ENCODE peak calls at places on chromosomes 2 and 18, in seven cellular contexts. One of them, this sample, is unnamed.

GRCh38 chr18:49618741-49619392 is 57.0 kb downstream of the LIPG start:
- DNase-seq in tibial nerve: no peak
- DNase-seq in CD8-positive, alpha-beta T cell: no peak
- DNase-seq in left ventricle myocardium inferior: no peak
- DNase-seq in WERI-Rb-1: no peak
- DNase-seq in small intestine: peak
- DNase-seq in A673: no peak
- DNase-seq in this sample: no peak

GRCh38 chr2:101432411-101433181 is 42.3 kb downstream of the RFX8 start:
- DNase-seq in tibial nerve: no peak
- DNase-seq in CD8-positive, alpha-beta T cell: no peak
- DNase-seq in left ventricle myocardium inferior: no peak
- DNase-seq in WERI-Rb-1: no peak
- DNase-seq in small intestine: no peak
- DNase-seq in A673: no peak
- DNase-seq in this sample: no peak

GRCh38 chr2:111102216-111102615 is 18.5 kb upstream of the BCL2L11 start:
- DNase-seq in tibial nerve: no peak
- DNase-seq in CD8-positive, alpha-beta T cell: no peak
- DNase-seq in left ventricle myocardium inferior: no peak
- DNase-seq in WERI-Rb-1: no peak
- DNase-seq in small intestine: no peak
- DNase-seq in A673: no peak
- DNase-seq in this sample: no peak

GRCh38 chr2:230757476-230757875 is 44.8 kb downstream of the CAB39 start:
- DNase-seq in tibial nerve: no peak
- DNase-seq in CD8-positive, alpha-beta T cell: no peak
- DNase-seq in left ventricle myocardium inferior: no peak
- DNase-seq in WERI-Rb-1: no peak
- DNase-seq in small intestine: no peak
- DNase-seq in A673: no peak
- DNase-seq in this sample: no peak

GRCh38 chr2:23707096-23707495 is 219.8 kb downstream of the ATAD2B start:
- DNase-seq in tibial nerve: peak
- DNase-seq in CD8-positive, alpha-beta T cell: no peak
- DNase-seq in left ventricle myocardium inferior: no peak
- DNase-seq in WERI-Rb-1: no peak
- DNase-seq in small intestine: no peak
- DNase-seq in A673: no peak
- DNase-seq in this sample: no peak

GRCh38 chr2:139271149-139271548 is 491.0 kb upstream of the NXPH2 start:
- DNase-seq in tibial nerve: no peak
- DNase-seq in CD8-positive, alpha-beta T cell: no peak
- DNase-seq in left ventricle myocardium inferior: no peak
- DNase-seq in WERI-Rb-1: no peak
- DNase-seq in small intestine: no peak
- DNase-seq in A673: no peak
- DNase-seq in this sample: no peak

GRCh38 chr2:140865851-140866250 is 1265.0 kb downstream of the LRP1B start:
- DNase-seq in tibial nerve: no peak
- DNase-seq in CD8-positive, alpha-beta T cell: no peak
- DNase-seq in left ventricle myocardium inferior: no peak
- DNase-seq in WERI-Rb-1: no peak
- DNase-seq in small intestine: no peak
- DNase-seq in A673: no peak
- DNase-seq in this sample: no peak

GRCh38 chr18:9403795-9404564 is 69.4 kb downstream of the TWSG1 start:
- DNase-seq in tibial nerve: peak
- DNase-seq in CD8-positive, alpha-beta T cell: no peak
- DNase-seq in left ventricle myocardium inferior: peak
- DNase-seq in WERI-Rb-1: peak
- DNase-seq in small intestine: no peak
- DNase-seq in A673: no peak
- DNase-seq in this sample: no peak

GRCh38 chr18:32893915-32894314 is 121.1 kb upstream of the KLHL14 start:
- DNase-seq in tibial nerve: no peak
- DNase-seq in CD8-positive, alpha-beta T cell: no peak
- DNase-seq in left ventricle myocardium inferior: no peak
- DNase-seq in WERI-Rb-1: no peak
- DNase-seq in small intestine: no peak
- DNase-seq in A673: peak
- DNase-seq in this sample: no peak

GRCh38 chr2:55936351-55936750 is 12.8 kb upstream of the EFEMP1 start:
- DNase-seq in tibial nerve: no peak
- DNase-seq in CD8-positive, alpha-beta T cell: no peak
- DNase-seq in left ventricle myocardium inferior: no peak
- DNase-seq in WERI-Rb-1: no peak
- DNase-seq in small intestine: no peak
- DNase-seq in A673: no peak
- DNase-seq in this sample: no peak

GRCh38 chr18:13577091-13577697 is 149.2 kb downstream of the FAM210A start:
- DNase-seq in tibial nerve: no peak
- DNase-seq in CD8-positive, alpha-beta T cell: no peak
- DNase-seq in left ventricle myocardium inferior: no peak
- DNase-seq in WERI-Rb-1: no peak
- DNase-seq in small intestine: peak
- DNase-seq in A673: no peak
- DNase-seq in this sample: no peak

GRCh38 chr18:79546781-79547272 is 132.8 kb upstream of the CTDP1 start:
- DNase-seq in tibial nerve: no peak
- DNase-seq in CD8-positive, alpha-beta T cell: no peak
- DNase-seq in left ventricle myocardium inferior: no peak
- DNase-seq in WERI-Rb-1: no peak
- DNase-seq in small intestine: no peak
- DNase-seq in A673: no peak
- DNase-seq in this sample: no peak

GRCh38 chr2:211144078-211144477 is 587.7 kb downstream of the CPS1 start:
- DNase-seq in tibial nerve: no peak
- DNase-seq in CD8-positive, alpha-beta T cell: no peak
- DNase-seq in left ventricle myocardium inferior: no peak
- DNase-seq in WERI-Rb-1: no peak
- DNase-seq in small intestine: no peak
- DNase-seq in A673: peak
- DNase-seq in this sample: no peak

GRCh38 chr2:133568172-133568571 is at the start of gene NCKAP5:
- DNase-seq in tibial nerve: peak
- DNase-seq in CD8-positive, alpha-beta T cell: no peak
- DNase-seq in left ventricle myocardium inferior: no peak
- DNase-seq in WERI-Rb-1: no peak
- DNase-seq in small intestine: peak
- DNase-seq in A673: peak
- DNase-seq in this sample: no peak

GRCh38 chr18:7617738-7618422 is 50.8 kb downstream of the PTPRM start:
- DNase-seq in tibial nerve: peak
- DNase-seq in CD8-positive, alpha-beta T cell: no peak
- DNase-seq in left ventricle myocardium inferior: no peak
- DNase-seq in WERI-Rb-1: no peak
- DNase-seq in small intestine: peak
- DNase-seq in A673: no peak
- DNase-seq in this sample: no peak

GRCh38 chr2:73937103-73937885 is 10.6 kb downstream of the DGUOK start:
- DNase-seq in tibial nerve: no peak
- DNase-seq in CD8-positive, alpha-beta T cell: no peak
- DNase-seq in left ventricle myocardium inferior: no peak
- DNase-seq in WERI-Rb-1: no peak
- DNase-seq in small intestine: no peak
- DNase-seq in A673: no peak
- DNase-seq in this sample: no peak

GRCh38 chr2:62197017-62197586 is 1.2 kb downstream of the B3GNT2 start:
- DNase-seq in tibial nerve: no peak
- DNase-seq in CD8-positive, alpha-beta T cell: peak
- DNase-seq in left ventricle myocardium inferior: no peak
- DNase-seq in WERI-Rb-1: no peak
- DNase-seq in small intestine: peak
- DNase-seq in A673: no peak
- DNase-seq in this sample: peak

GRCh38 chr2:158120102-158120501 is 18.4 kb downstream of the UPP2 start:
- DNase-seq in tibial nerve: no peak
- DNase-seq in CD8-positive, alpha-beta T cell: no peak
- DNase-seq in left ventricle myocardium inferior: no peak
- DNase-seq in WERI-Rb-1: no peak
- DNase-seq in small intestine: peak
- DNase-seq in A673: peak
- DNase-seq in this sample: no peak

DNA sequence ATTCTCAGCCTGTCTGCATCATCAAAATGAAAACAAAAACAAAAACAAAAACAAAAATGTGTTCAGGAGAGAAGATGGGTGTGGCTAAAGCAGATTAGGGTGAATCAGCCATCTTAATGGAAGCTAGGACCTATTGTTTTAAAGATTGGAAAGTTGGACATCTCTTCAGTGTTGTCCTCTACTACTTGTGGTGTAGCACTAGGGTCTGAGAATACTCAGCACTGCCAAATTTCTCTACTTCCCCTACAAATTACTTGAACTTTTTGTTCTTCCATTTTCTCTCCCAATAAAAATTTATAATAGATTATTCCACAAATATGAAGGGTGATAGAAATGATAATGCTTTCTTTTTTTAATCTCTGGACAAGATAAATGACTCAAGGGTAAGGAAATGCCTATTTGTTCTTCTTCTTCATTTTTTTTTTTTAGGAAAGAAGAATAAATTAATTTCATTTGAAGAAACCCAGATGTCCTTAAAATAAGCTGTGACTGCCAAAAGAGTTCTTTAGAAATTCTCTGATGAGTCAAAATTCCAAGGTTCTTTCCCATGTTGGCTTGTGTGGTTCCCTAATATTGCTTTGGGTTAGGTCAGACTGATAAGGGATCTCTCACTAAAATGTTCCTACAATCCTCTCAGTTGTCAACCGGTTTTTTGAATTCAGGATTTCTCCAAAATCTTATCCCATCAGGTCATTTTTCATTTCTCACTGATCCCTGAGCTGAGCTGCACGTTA is 571.3 kb upstream of the ZEB2 start:
- DNase-seq in tibial nerve: no peak
- DNase-seq in CD8-positive, alpha-beta T cell: no peak
- DNase-seq in left ventricle myocardium inferior: no peak
- DNase-seq in WERI-Rb-1: no peak
- DNase-seq in small intestine: no peak
- DNase-seq in A673: no peak
- DNase-seq in this sample: no peak
- H3K27ac ChIP-seq in tibial nerve: no peak
- H3K27ac ChIP-seq in CD8-positive, alpha-beta T cell: no peak
- H3K27ac ChIP-seq in left ventricle myocardium inferior: peak
- H3K27ac ChIP-seq in WERI-Rb-1: no peak
- H3K27ac ChIP-seq in small intestine: no peak
- H3K27ac ChIP-seq in A673: no peak
- H3K27ac ChIP-seq in this sample: no peak

GRCh38 chr2:187577310-187577709 is 23.1 kb upstream of the TFPI start:
- DNase-seq in tibial nerve: no peak
- DNase-seq in CD8-positive, alpha-beta T cell: no peak
- DNase-seq in left ventricle myocardium inferior: no peak
- DNase-seq in WERI-Rb-1: no peak
- DNase-seq in small intestine: peak
- DNase-seq in A673: peak
- DNase-seq in this sample: no peak
- H3K27ac ChIP-seq in tibial nerve: no peak
- H3K27ac ChIP-seq in CD8-positive, alpha-beta T cell: no peak
- H3K27ac ChIP-seq in left ventricle myocardium inferior: no peak
- H3K27ac ChIP-seq in WERI-Rb-1: no peak
- H3K27ac ChIP-seq in small intestine: no peak
- H3K27ac ChIP-seq in A673: no peak
- H3K27ac ChIP-seq in this sample: no peak

GRCh38 chr2:213249502-213249901 is 34.8 kb upstream of the SPAG16 start:
- DNase-seq in tibial nerve: no peak
- DNase-seq in CD8-positive, alpha-beta T cell: no peak
- DNase-seq in left ventricle myocardium inferior: no peak
- DNase-seq in WERI-Rb-1: no peak
- DNase-seq in small intestine: no peak
- DNase-seq in A673: no peak
- DNase-seq in this sample: no peak
- H3K27ac ChIP-seq in tibial nerve: no peak
- H3K27ac ChIP-seq in CD8-positive, alpha-beta T cell: no peak
- H3K27ac ChIP-seq in left ventricle myocardium inferior: no peak
- H3K27ac ChIP-seq in WERI-Rb-1: no peak
- H3K27ac ChIP-seq in small intestine: no peak
- H3K27ac ChIP-seq in A673: no peak
- H3K27ac ChIP-seq in this sample: no peak

DNA sequence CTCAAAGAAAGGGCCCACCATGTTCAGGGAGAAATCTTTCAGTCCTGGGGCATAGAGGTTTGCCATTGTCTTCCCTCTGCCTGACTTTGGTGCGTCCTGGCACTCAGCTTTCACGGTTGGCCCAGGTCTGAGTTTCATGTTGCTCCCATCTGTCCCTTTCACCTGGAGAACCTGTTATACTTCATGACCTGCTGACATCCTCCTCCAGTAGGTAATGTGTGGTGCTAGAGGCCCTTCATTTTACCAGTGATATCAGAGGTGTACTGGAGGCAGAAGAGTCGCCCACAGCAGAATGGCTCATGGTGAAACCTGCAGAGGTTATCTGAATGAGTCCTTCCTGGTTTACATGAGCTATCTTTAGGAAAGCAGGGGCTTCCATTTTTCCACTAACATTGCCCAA is 128.8 kb upstream of the DLX2 start:
- DNase-seq in tibial nerve: no peak
- DNase-seq in CD8-positive, alpha-beta T cell: no peak
- DNase-seq in left ventricle myocardium inferior: no peak
- DNase-seq in WERI-Rb-1: no peak
- DNase-seq in small intestine: no peak
- DNase-seq in A673: no peak
- DNase-seq in this sample: no peak
- H3K27ac ChIP-seq in tibial nerve: peak
- H3K27ac ChIP-seq in CD8-positive, alpha-beta T cell: no peak
- H3K27ac ChIP-seq in left ventricle myocardium inferior: no peak
- H3K27ac ChIP-seq in WERI-Rb-1: no peak
- H3K27ac ChIP-seq in small intestine: peak
- H3K27ac ChIP-seq in A673: no peak
- H3K27ac ChIP-seq in this sample: no peak

GRCh38 chr2:240368746-240369724 is 66.4 kb upstream of the GPC1 start:
- DNase-seq in tibial nerve: no peak
- DNase-seq in CD8-positive, alpha-beta T cell: no peak
- DNase-seq in left ventricle myocardium inferior: peak
- DNase-seq in WERI-Rb-1: no peak
- DNase-seq in small intestine: no peak
- DNase-seq in A673: no peak
- DNase-seq in this sample: no peak
- H3K27ac ChIP-seq in tibial nerve: peak
- H3K27ac ChIP-seq in CD8-positive, alpha-beta T cell: no peak
- H3K27ac ChIP-seq in left ventricle myocardium inferior: peak
- H3K27ac ChIP-seq in WERI-Rb-1: no peak
- H3K27ac ChIP-seq in small intestine: no peak
- H3K27ac ChIP-seq in A673: no peak
- H3K27ac ChIP-seq in this sample: no peak

GRCh38 chr2:235661538-235661937 is 167.7 kb downstream of the AGAP1 start:
- DNase-seq in tibial nerve: no peak
- DNase-seq in CD8-positive, alpha-beta T cell: no peak
- DNase-seq in left ventricle myocardium inferior: no peak
- DNase-seq in WERI-Rb-1: no peak
- DNase-seq in small intestine: no peak
- DNase-seq in A673: no peak
- DNase-seq in this sample: no peak
- H3K27ac ChIP-seq in tibial nerve: peak
- H3K27ac ChIP-seq in CD8-positive, alpha-beta T cell: no peak
- H3K27ac ChIP-seq in left ventricle myocardium inferior: no peak
- H3K27ac ChIP-seq in WERI-Rb-1: no peak
- H3K27ac ChIP-seq in small intestine: no peak
- H3K27ac ChIP-seq in A673: no peak
- H3K27ac ChIP-seq in this sample: no peak